ENCODE peak calls at places on chromosomes 16 and 17, in nine cellular contexts. U, M, P, Y, O, I, X, W and E are unnamed samples.
A peak's percentile ranks its signal among the peaks of the same experiment; 100 is the strongest.

GRCh38 chr16:24820522-24820921 is 25.2 kb upstream of the SLC5A11 start:
- DNase-seq in X (no peak), M (peak; percentile 31), W (no peak), O (no peak), P (no peak), I (no peak), Y (no peak), U (no peak), E (peak; percentile 21)

GRCh38 chr16:66296591-66296990 is 69.9 kb upstream of the CDH5 start:
- DNase-seq in Y (no peak), P (no peak), I (no peak), U (no peak), O (no peak), W (no peak), M (no peak), X (no peak), E (no peak)

GRCh38 chr17:164536-165235 is 16.8 kb downstream of the DOC2B start:
- DNase-seq in P (no peak), X (no peak), I (no peak), W (no peak), Y (peak; percentile 61), M (peak; percentile 42), U (peak; percentile 77), O (no peak), E (peak; percentile 69)

GRCh38 chr17:56897646-56898424 is 16.0 kb downstream of the TRIM25 start:
- DNase-seq in I (no peak), W (no peak), O (no peak), X (no peak), M (no peak), Y (no peak), U (no peak), P (no peak), E (no peak)

GRCh38 chr16:59886021-59886420 is 1151.9 kb upstream of the GOT2 start:
- DNase-seq in X (no peak), U (no peak), P (no peak), I (no peak), Y (no peak), M (peak; percentile 90), O (no peak), W (peak; percentile 66), E (peak; percentile 3)

GRCh38 chr17:4110152-4110551 is 32.7 kb downstream of the ZZEF1 start:
- DNase-seq in M (peak; percentile 47), W (no peak), Y (peak; percentile 23), P (no peak), I (no peak), X (no peak), U (no peak), O (no peak), E (peak; percentile 20)

GRCh38 chr17:48613862-48614694 is 1.0 kb downstream of the HOXB8 start:
- DNase-seq in I (no peak), U (no peak), Y (peak; percentile 64), W (no peak), P (no peak), M (no peak), X (no peak), O (no peak), E (peak; percentile 60)

GRCh38 chr16:11360581-11360980 is 15.3 kb downstream of the RMI2 start:
- DNase-seq in O (no peak), U (no peak), W (no peak), Y (no peak), M (no peak), P (no peak), I (no peak), X (no peak), E (no peak)

GRCh38 chr17:40068917-40069750 is 6.4 kb downstream of the THRA start:
- DNase-seq in U (peak; percentile 58), W (peak; percentile 95), O (peak; percentile 65), I (peak; percentile 66), X (peak; percentile 70), Y (no peak), M (peak; percentile 81), P (peak; percentile 42), E (peak; percentile 75)